ENCODE peak calls at places on chromosomes 13 and 19, in ten cellular contexts. One of them, this sample, is unnamed. For H3K4me1, the result is how much of the 10 kb centered on the place peaks cover.

GRCh38 chr19:18995804-18996241 is 37.5 kb downstream of the SUGP2 start:
- DNase-seq in HCT116: peak
- DNase-seq in heart right ventricle: peak
- DNase-seq in effector memory CD4-positive, alpha-beta T cell: no peak
- DNase-seq in naive thymus-derived CD4-positive, alpha-beta T cell: no peak
- DNase-seq in suprapubic skin: no peak
- DNase-seq in left ventricle myocardium inferior: peak
- DNase-seq in colonic mucosa: peak
- DNase-seq in upper lobe of left lung: peak
- DNase-seq in neural progenitor cell: peak
- DNase-seq in this sample: peak

GRCh38 chr19:32363175-32363574 is 17.8 kb downstream of the ZNF507 start:
- DNase-seq in colonic mucosa: no peak
- DNase-seq in HCT116: no peak
- DNase-seq in neural progenitor cell: no peak
- DNase-seq in naive thymus-derived CD4-positive, alpha-beta T cell: no peak
- DNase-seq in left ventricle myocardium inferior: no peak
- DNase-seq in effector memory CD4-positive, alpha-beta T cell: no peak
- DNase-seq in upper lobe of left lung: no peak
- DNase-seq in heart right ventricle: no peak
- DNase-seq in suprapubic skin: no peak
- DNase-seq in this sample: no peak

GRCh38 chr13:59016250-59016649 is 1147.5 kb downstream of the DIAPH3 start:
- DNase-seq in naive thymus-derived CD4-positive, alpha-beta T cell: no peak
- DNase-seq in neural progenitor cell: no peak
- DNase-seq in suprapubic skin: no peak
- DNase-seq in HCT116: no peak
- DNase-seq in colonic mucosa: no peak
- DNase-seq in left ventricle myocardium inferior: no peak
- DNase-seq in effector memory CD4-positive, alpha-beta T cell: no peak
- DNase-seq in upper lobe of left lung: no peak
- DNase-seq in heart right ventricle: no peak
- DNase-seq in this sample: no peak

GRCh38 chr19:1882089-1882785 is 3.1 kb downstream of the ABHD17A start:
- DNase-seq in effector memory CD4-positive, alpha-beta T cell: peak
- DNase-seq in HCT116: no peak
- DNase-seq in naive thymus-derived CD4-positive, alpha-beta T cell: peak
- DNase-seq in upper lobe of left lung: no peak
- DNase-seq in colonic mucosa: no peak
- DNase-seq in neural progenitor cell: peak
- DNase-seq in suprapubic skin: no peak
- DNase-seq in left ventricle myocardium inferior: no peak
- DNase-seq in heart right ventricle: no peak
- DNase-seq in this sample: no peak

GRCh38 chr13:110412132-110412912 is 105.2 kb downstream of the COL4A2 start:
- DNase-seq in heart right ventricle: peak
- DNase-seq in effector memory CD4-positive, alpha-beta T cell: peak
- DNase-seq in upper lobe of left lung: peak
- DNase-seq in neural progenitor cell: peak
- DNase-seq in colonic mucosa: peak
- DNase-seq in HCT116: peak
- DNase-seq in naive thymus-derived CD4-positive, alpha-beta T cell: peak
- DNase-seq in left ventricle myocardium inferior: peak
- DNase-seq in suprapubic skin: peak
- DNase-seq in this sample: peak

GRCh38 chr19:38691938-38692457 is 44.5 kb downstream of the ACTN4 start:
- DNase-seq in HCT116: peak
- DNase-seq in neural progenitor cell: no peak
- DNase-seq in left ventricle myocardium inferior: no peak
- DNase-seq in colonic mucosa: no peak
- DNase-seq in upper lobe of left lung: no peak
- DNase-seq in naive thymus-derived CD4-positive, alpha-beta T cell: no peak
- DNase-seq in suprapubic skin: no peak
- DNase-seq in effector memory CD4-positive, alpha-beta T cell: no peak
- DNase-seq in heart right ventricle: no peak
- DNase-seq in this sample: no peak

GRCh38 chr19:19866599-19867248 is 1.0 kb downstream of the ZNF253 start:
- DNase-seq in naive thymus-derived CD4-positive, alpha-beta T cell: no peak
- DNase-seq in colonic mucosa: peak
- DNase-seq in HCT116: no peak
- DNase-seq in upper lobe of left lung: peak
- DNase-seq in heart right ventricle: no peak
- DNase-seq in suprapubic skin: no peak
- DNase-seq in effector memory CD4-positive, alpha-beta T cell: peak
- DNase-seq in left ventricle myocardium inferior: no peak
- DNase-seq in neural progenitor cell: peak
- DNase-seq in this sample: peak

GRCh38 chr19:35793381-35794165 is 18.2 kb downstream of the ARHGAP33 start:
- DNase-seq in effector memory CD4-positive, alpha-beta T cell: no peak
- DNase-seq in neural progenitor cell: no peak
- DNase-seq in upper lobe of left lung: no peak
- DNase-seq in naive thymus-derived CD4-positive, alpha-beta T cell: no peak
- DNase-seq in heart right ventricle: no peak
- DNase-seq in HCT116: no peak
- DNase-seq in suprapubic skin: no peak
- DNase-seq in colonic mucosa: no peak
- DNase-seq in left ventricle myocardium inferior: no peak
- DNase-seq in this sample: no peak

GRCh38 chr13:113732176-113732960 is 26.7 kb upstream of the TMEM255B start:
- DNase-seq in heart right ventricle: no peak
- DNase-seq in left ventricle myocardium inferior: no peak
- DNase-seq in HCT116: no peak
- DNase-seq in naive thymus-derived CD4-positive, alpha-beta T cell: no peak
- DNase-seq in colonic mucosa: no peak
- DNase-seq in effector memory CD4-positive, alpha-beta T cell: no peak
- DNase-seq in suprapubic skin: no peak
- DNase-seq in upper lobe of left lung: no peak
- DNase-seq in neural progenitor cell: no peak
- DNase-seq in this sample: no peak

GRCh38 chr19:4768934-4769777 is 22.4 kb upstream of the FEM1A start:
- DNase-seq in HCT116: peak
- DNase-seq in heart right ventricle: peak
- DNase-seq in upper lobe of left lung: peak
- DNase-seq in naive thymus-derived CD4-positive, alpha-beta T cell: peak
- DNase-seq in neural progenitor cell: peak
- DNase-seq in effector memory CD4-positive, alpha-beta T cell: peak
- DNase-seq in colonic mucosa: peak
- DNase-seq in left ventricle myocardium inferior: peak
- DNase-seq in suprapubic skin: peak
- DNase-seq in this sample: peak

GRCh38 chr13:109998808-109999528 is 212.6 kb upstream of the IRS2 start:
- DNase-seq in left ventricle myocardium inferior: no peak
- DNase-seq in upper lobe of left lung: no peak
- DNase-seq in colonic mucosa: no peak
- DNase-seq in heart right ventricle: no peak
- DNase-seq in HCT116: no peak
- DNase-seq in effector memory CD4-positive, alpha-beta T cell: no peak
- DNase-seq in naive thymus-derived CD4-positive, alpha-beta T cell: no peak
- DNase-seq in neural progenitor cell: no peak
- DNase-seq in suprapubic skin: no peak
- DNase-seq in this sample: no peak

GRCh38 chr13:113880651-113881611 is 17.1 kb upstream of the GAS6 start:
- DNase-seq in HCT116: no peak
- DNase-seq in upper lobe of left lung: no peak
- DNase-seq in neural progenitor cell: no peak
- DNase-seq in left ventricle myocardium inferior: no peak
- DNase-seq in suprapubic skin: peak
- DNase-seq in effector memory CD4-positive, alpha-beta T cell: no peak
- DNase-seq in naive thymus-derived CD4-positive, alpha-beta T cell: no peak
- DNase-seq in colonic mucosa: no peak
- DNase-seq in heart right ventricle: no peak
- DNase-seq in this sample: peak

GRCh38 chr19:15663245-15663644 is 9.6 kb upstream of the CYP4F12 start:
- DNase-seq in effector memory CD4-positive, alpha-beta T cell: no peak
- DNase-seq in left ventricle myocardium inferior: no peak
- DNase-seq in naive thymus-derived CD4-positive, alpha-beta T cell: no peak
- DNase-seq in HCT116: no peak
- DNase-seq in suprapubic skin: no peak
- DNase-seq in colonic mucosa: no peak
- DNase-seq in upper lobe of left lung: no peak
- DNase-seq in neural progenitor cell: no peak
- DNase-seq in heart right ventricle: no peak
- DNase-seq in this sample: no peak

GRCh38 chr19:6587093-6587820 is 3.7 kb downstream of the CD70 start:
- DNase-seq in upper lobe of left lung: no peak
- DNase-seq in colonic mucosa: no peak
- DNase-seq in heart right ventricle: no peak
- DNase-seq in left ventricle myocardium inferior: no peak
- DNase-seq in suprapubic skin: no peak
- DNase-seq in effector memory CD4-positive, alpha-beta T cell: no peak
- DNase-seq in HCT116: no peak
- DNase-seq in neural progenitor cell: peak
- DNase-seq in naive thymus-derived CD4-positive, alpha-beta T cell: no peak
- DNase-seq in this sample: no peak
- H3K4me3 ChIP-seq in upper lobe of left lung: no peak
- H3K4me3 ChIP-seq in colonic mucosa: no peak
- H3K4me3 ChIP-seq in heart right ventricle: no peak
- H3K4me3 ChIP-seq in left ventricle myocardium inferior: peak
- H3K4me3 ChIP-seq in suprapubic skin: peak
- H3K4me3 ChIP-seq in effector memory CD4-positive, alpha-beta T cell: peak
- H3K4me3 ChIP-seq in HCT116: no peak
- H3K4me3 ChIP-seq in neural progenitor cell: peak
- H3K4me3 ChIP-seq in naive thymus-derived CD4-positive, alpha-beta T cell: peak
- H3K4me3 ChIP-seq in this sample: no peak

GRCh38 chr13:67219113-67219512 is 11.0 kb downstream of the PCDH9 start:
- DNase-seq in neural progenitor cell: no peak
- DNase-seq in heart right ventricle: no peak
- DNase-seq in effector memory CD4-positive, alpha-beta T cell: no peak
- DNase-seq in HCT116: no peak
- DNase-seq in naive thymus-derived CD4-positive, alpha-beta T cell: no peak
- DNase-seq in colonic mucosa: no peak
- DNase-seq in suprapubic skin: no peak
- DNase-seq in left ventricle myocardium inferior: no peak
- DNase-seq in upper lobe of left lung: no peak
- DNase-seq in this sample: no peak

GRCh38 chr13:67224148-67224846 is 5.8 kb downstream of the PCDH9 start:
- DNase-seq in colonic mucosa: peak
- DNase-seq in suprapubic skin: peak
- DNase-seq in HCT116: peak
- DNase-seq in neural progenitor cell: peak
- DNase-seq in heart right ventricle: peak
- DNase-seq in upper lobe of left lung: peak
- DNase-seq in effector memory CD4-positive, alpha-beta T cell: peak
- DNase-seq in naive thymus-derived CD4-positive, alpha-beta T cell: peak
- DNase-seq in left ventricle myocardium inferior: peak
- DNase-seq in this sample: peak

GRCh38 chr13:67223024-67223423 is 7.1 kb downstream of the PCDH9 start:
- DNase-seq in naive thymus-derived CD4-positive, alpha-beta T cell: no peak
- DNase-seq in left ventricle myocardium inferior: no peak
- DNase-seq in neural progenitor cell: no peak
- DNase-seq in effector memory CD4-positive, alpha-beta T cell: no peak
- DNase-seq in suprapubic skin: no peak
- DNase-seq in colonic mucosa: no peak
- DNase-seq in heart right ventricle: no peak
- DNase-seq in upper lobe of left lung: no peak
- DNase-seq in HCT116: no peak
- DNase-seq in this sample: no peak

GRCh38 chr13:67223742-67224141 is 6.4 kb downstream of the PCDH9 start:
- DNase-seq in neural progenitor cell: no peak
- DNase-seq in suprapubic skin: no peak
- DNase-seq in effector memory CD4-positive, alpha-beta T cell: no peak
- DNase-seq in upper lobe of left lung: no peak
- DNase-seq in left ventricle myocardium inferior: no peak
- DNase-seq in HCT116: no peak
- DNase-seq in heart right ventricle: no peak
- DNase-seq in naive thymus-derived CD4-positive, alpha-beta T cell: no peak
- DNase-seq in colonic mucosa: no peak
- DNase-seq in this sample: no peak

DNA sequence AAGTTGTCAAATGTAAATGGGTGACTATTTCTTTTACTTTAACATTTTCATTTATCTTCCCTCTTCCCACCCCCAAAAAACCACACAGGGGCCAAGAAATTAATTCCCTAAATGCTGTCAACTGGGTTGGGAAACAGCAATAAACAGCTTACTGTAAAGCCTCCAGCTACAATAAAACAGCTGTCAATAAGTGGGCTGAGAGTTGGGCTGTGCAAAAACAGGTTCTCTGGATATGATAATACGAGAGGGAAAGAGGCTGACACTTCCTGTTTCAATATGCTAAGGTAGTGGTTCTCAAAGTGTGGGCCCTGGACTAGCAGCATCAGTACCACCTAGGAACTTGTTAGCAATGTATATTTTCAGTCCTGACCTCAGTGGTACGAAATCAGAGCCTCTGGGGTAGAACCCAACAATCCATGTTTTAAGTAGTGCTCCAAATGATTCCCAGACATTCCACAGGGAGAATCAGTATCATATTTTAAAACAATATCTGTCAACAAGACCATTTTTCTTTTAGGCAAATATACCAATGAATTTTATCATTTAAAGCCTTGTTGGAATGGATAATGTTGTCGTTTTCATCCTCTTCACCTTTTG is 8.4 kb downstream of the PCDH9 start:
- DNase-seq in left ventricle myocardium inferior: no peak
- DNase-seq in suprapubic skin: no peak
- DNase-seq in neural progenitor cell: no peak
- DNase-seq in heart right ventricle: no peak
- DNase-seq in naive thymus-derived CD4-positive, alpha-beta T cell: no peak
- DNase-seq in upper lobe of left lung: no peak
- DNase-seq in HCT116: no peak
- DNase-seq in effector memory CD4-positive, alpha-beta T cell: no peak
- DNase-seq in colonic mucosa: no peak
- DNase-seq in this sample: no peak
- H3K27ac ChIP-seq in left ventricle myocardium inferior: no peak
- H3K27ac ChIP-seq in suprapubic skin: no peak
- H3K27ac ChIP-seq in neural progenitor cell: no peak
- H3K27ac ChIP-seq in heart right ventricle: no peak
- H3K27ac ChIP-seq in naive thymus-derived CD4-positive, alpha-beta T cell: no peak
- H3K27ac ChIP-seq in upper lobe of left lung: no peak
- H3K27ac ChIP-seq in HCT116: no peak
- H3K27ac ChIP-seq in effector memory CD4-positive, alpha-beta T cell: no peak
- H3K27ac ChIP-seq in colonic mucosa: no peak
- H3K27ac ChIP-seq in this sample: no peak

GRCh38 chr19:46952874-46953273 is 66.8 kb upstream of the NPAS1 start:
- DNase-seq in effector memory CD4-positive, alpha-beta T cell: no peak
- DNase-seq in suprapubic skin: no peak
- DNase-seq in left ventricle myocardium inferior: no peak
- DNase-seq in colonic mucosa: no peak
- DNase-seq in neural progenitor cell: no peak
- DNase-seq in upper lobe of left lung: no peak
- DNase-seq in HCT116: no peak
- DNase-seq in heart right ventricle: no peak
- DNase-seq in naive thymus-derived CD4-positive, alpha-beta T cell: no peak
- DNase-seq in this sample: no peak
- H3K4me1 ChIP-seq in effector memory CD4-positive, alpha-beta T cell: under half
- H3K4me1 ChIP-seq in suprapubic skin: half or more
- H3K4me1 ChIP-seq in left ventricle myocardium inferior: half or more
- H3K4me1 ChIP-seq in colonic mucosa: under half
- H3K4me1 ChIP-seq in neural progenitor cell: under half
- H3K4me1 ChIP-seq in upper lobe of left lung: under half
- H3K4me1 ChIP-seq in HCT116: under half
- H3K4me1 ChIP-seq in heart right ventricle: under half
- H3K4me1 ChIP-seq in naive thymus-derived CD4-positive, alpha-beta T cell: under half
- H3K4me1 ChIP-seq in this sample: under half

DNA sequence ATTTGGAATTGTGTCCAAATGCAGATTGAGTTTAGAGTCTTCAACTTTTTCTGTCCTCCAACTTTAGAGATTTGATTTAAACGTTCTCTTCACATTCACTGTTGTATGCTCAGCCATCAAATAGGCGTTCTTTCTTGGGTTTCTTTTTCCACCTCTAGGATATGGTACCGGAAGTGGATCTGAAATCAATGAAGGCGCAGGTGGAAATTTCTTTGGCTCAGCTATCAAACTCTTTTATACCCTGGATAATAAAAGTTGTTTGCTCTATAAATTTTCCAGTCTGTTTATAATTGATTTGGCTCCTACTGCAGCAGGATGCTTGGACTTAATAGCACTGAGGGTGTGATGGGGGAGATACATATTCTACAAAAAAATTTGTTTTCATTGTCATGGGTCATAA is 1.6 kb downstream of the COG3 start:
- DNase-seq in neural progenitor cell: no peak
- DNase-seq in effector memory CD4-positive, alpha-beta T cell: no peak
- DNase-seq in upper lobe of left lung: no peak
- DNase-seq in suprapubic skin: no peak
- DNase-seq in left ventricle myocardium inferior: no peak
- DNase-seq in heart right ventricle: no peak
- DNase-seq in naive thymus-derived CD4-positive, alpha-beta T cell: no peak
- DNase-seq in colonic mucosa: no peak
- DNase-seq in HCT116: no peak
- DNase-seq in this sample: no peak
- H3K4me3 ChIP-seq in neural progenitor cell: peak
- H3K4me3 ChIP-seq in effector memory CD4-positive, alpha-beta T cell: no peak
- H3K4me3 ChIP-seq in upper lobe of left lung: no peak
- H3K4me3 ChIP-seq in suprapubic skin: peak
- H3K4me3 ChIP-seq in left ventricle myocardium inferior: peak
- H3K4me3 ChIP-seq in heart right ventricle: peak
- H3K4me3 ChIP-seq in naive thymus-derived CD4-positive, alpha-beta T cell: no peak
- H3K4me3 ChIP-seq in colonic mucosa: peak
- H3K4me3 ChIP-seq in HCT116: peak
- H3K4me3 ChIP-seq in this sample: peak

This sample was measured in adrenal gland.